ENCODE peak calls at places on chromosomes 2 and 18, in eight cellular contexts. S is neural progenitor cell; M is CD8-positive, alpha-beta T cell; T is fibroblast of pulmonary artery; U is skeletal muscle cell; R is GM12865; Y is heart left ventricle; K is right cardiac atrium. J is an unnamed sample.

GRCh38 chr2:147348886-147349285 is 495.9 kb upstream of the ACVR2A start:
- DNase-seq in U (no peak), T (no peak), R (no peak), S (no peak), K (no peak), Y (no peak), M (no peak), J (no peak)

GRCh38 chr2:237694423-237695194 is 67.2 kb downstream of the LRRFIP1 start:
- DNase-seq in U (no peak), S (no peak), R (peak), T (no peak), M (no peak), Y (peak), K (peak), J (no peak)

GRCh38 chr2:43047187-43047780 is 179.1 kb downstream of the ZFP36L2 start:
- DNase-seq in K (no peak), Y (no peak), R (no peak), T (no peak), M (no peak), S (no peak), U (no peak), J (no peak)

GRCh38 chr2:99488587-99488998 is 1.2 kb downstream of the REV1 start:
- DNase-seq in S (no peak), R (peak), K (no peak), U (no peak), T (peak), Y (no peak), M (no peak), J (peak)

GRCh38 chr2:218781691-218782528 is at the start of gene CYP27A1:
- DNase-seq in R (no peak), U (no peak), M (no peak), T (peak), K (peak), S (peak), Y (peak), J (peak)

GRCh38 chr2:209986405-209986804 is 16.0 kb upstream of the RPE start:
- DNase-seq in K (no peak), S (no peak), Y (no peak), R (no peak), M (no peak), T (no peak), U (no peak), J (no peak)

GRCh38 chr2:240397542-240397916 is 37.9 kb upstream of the GPC1 start:
- DNase-seq in Y (no peak), R (no peak), U (no peak), S (no peak), M (no peak), T (no peak), K (no peak), J (no peak)

GRCh38 chr2:196277002-196277401 is 105.6 kb upstream of the STK17B start:
- DNase-seq in S (no peak), T (peak), Y (no peak), M (no peak), R (peak), K (no peak), U (no peak), J (peak)

GRCh38 chr2:65299246-65299645 is 71.6 kb downstream of the ACTR2 start:
- DNase-seq in K (no peak), Y (no peak), S (no peak), T (no peak), M (no peak), U (peak), R (no peak), J (no peak)

GRCh38 chr2:1633936-1634587 is 110.3 kb downstream of the PXDN start:
- DNase-seq in K (no peak), M (no peak), S (no peak), T (no peak), Y (peak), R (no peak), U (no peak), J (no peak)

GRCh38 chr2:144166743-144167142 is 353.2 kb downstream of the ZEB2 start:
- DNase-seq in K (no peak), R (no peak), M (no peak), S (no peak), T (no peak), Y (no peak), U (no peak), J (no peak)

GRCh38 chr2:134232868-134233732 is 20.8 kb upstream of the MGAT5 start:
- DNase-seq in R (peak), U (no peak), K (no peak), S (no peak), Y (no peak), M (no peak), T (no peak), J (no peak)

GRCh38 chr2:38685116-38685735 is 19.3 kb downstream of the GALM start:
- DNase-seq in Y (no peak), T (peak), R (no peak), U (peak), K (no peak), M (no peak), S (no peak), J (no peak)

DNA sequence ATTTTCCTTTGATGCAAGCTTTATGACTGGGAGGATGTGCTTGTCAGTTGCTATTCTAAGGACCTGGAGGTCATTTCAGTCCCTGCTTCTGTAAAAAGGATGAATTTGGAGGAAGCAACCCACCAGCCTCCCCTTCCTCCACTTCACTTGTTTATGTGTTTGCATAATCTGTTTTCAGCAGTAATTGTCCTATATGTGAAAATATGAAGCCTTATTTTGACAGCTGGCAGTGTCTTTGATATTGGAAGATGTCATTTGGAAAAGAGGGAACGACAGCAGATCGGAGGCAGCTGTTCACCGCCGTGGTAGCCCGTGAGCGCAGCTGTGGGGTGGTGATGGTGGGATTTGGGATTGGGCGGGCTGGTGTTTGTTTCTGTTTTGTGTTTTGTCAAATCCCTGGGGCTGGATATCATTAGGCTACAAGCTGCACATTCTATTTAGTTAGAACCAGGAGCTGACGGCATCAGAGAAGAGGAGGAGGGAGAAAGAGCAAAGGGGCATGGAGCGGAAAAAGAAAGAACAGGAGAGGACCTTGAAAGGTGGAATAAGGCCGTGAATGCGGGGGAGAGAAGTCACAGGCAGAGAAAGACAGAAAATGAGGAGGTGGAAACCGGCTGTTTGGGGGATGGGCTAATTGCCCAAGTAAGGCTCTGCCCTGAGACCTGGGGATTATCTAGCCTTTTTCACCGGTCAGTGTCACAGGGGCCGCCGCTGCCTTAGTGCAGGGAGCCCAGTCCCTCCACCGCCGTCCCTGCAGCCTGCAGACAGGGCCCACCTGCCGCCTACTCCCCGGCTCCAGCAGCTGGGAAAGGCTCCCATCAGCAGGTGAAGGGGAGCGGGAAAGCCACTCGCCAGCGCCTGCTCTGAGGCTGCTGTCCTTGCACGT is 87.9 kb downstream of the ZCCHC2 start:
- DNase-seq in U (no peak), K (no peak), R (no peak), T (no peak), S (peak), Y (no peak), M (no peak), J (no peak)
- H3K4me3 ChIP-seq in U (peak), K (peak), R (no peak), T (peak), S (peak), Y (peak), M (no peak), J (no peak)

DNA sequence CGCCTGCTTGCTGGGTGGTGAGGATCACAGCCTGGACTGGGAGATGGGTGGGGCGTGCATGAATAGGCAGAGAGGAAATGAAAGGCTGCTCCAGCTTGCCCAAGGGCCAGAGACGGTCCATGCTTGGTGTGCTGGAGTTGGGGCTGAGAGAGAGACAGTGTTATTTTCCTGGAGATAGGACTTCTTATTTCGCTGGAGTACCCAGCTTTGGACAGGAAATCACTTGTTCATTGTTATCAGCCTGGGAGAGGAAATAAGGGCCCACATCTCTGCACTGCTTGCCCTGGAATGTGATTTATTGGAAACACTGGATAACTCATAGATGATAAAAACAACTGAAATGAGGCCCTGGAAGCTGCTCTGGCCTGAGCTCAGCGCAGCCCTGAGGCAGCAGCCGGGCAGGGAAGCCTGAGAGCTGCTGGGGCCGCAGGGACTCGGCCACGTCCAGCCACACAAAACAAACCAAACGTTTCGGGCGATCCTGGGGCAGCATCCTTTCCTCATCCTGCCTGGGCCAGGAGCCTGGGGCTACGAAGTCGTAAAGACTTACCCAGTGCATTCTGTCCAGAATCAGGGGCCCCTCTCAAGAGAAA is 250.8 kb downstream of the EIPR1 start:
- DNase-seq in Y (no peak), K (no peak), T (peak), R (no peak), U (no peak), S (no peak), M (no peak), J (peak)
- H3K4me3 ChIP-seq in Y (peak), K (no peak), T (no peak), R (no peak), U (no peak), S (no peak), M (no peak), J (no peak)

GRCh38 chr2:171521361-171522056 is 765 bp upstream of the CYBRD1 start:
- DNase-seq in K (no peak), S (no peak), R (no peak), U (no peak), T (peak), M (no peak), Y (no peak), J (peak)
- H3K4me3 ChIP-seq in K (peak), S (peak), R (peak), U (peak), T (peak), M (no peak), Y (peak), J (peak)

GRCh38 chr2:85324639-85325465 is 2.9 kb downstream of the TGOLN2 start:
- DNase-seq in Y (no peak), R (no peak), S (no peak), K (no peak), M (no peak), T (peak), U (no peak), J (peak)
- H3K4me3 ChIP-seq in Y (peak), R (peak), S (no peak), K (peak), M (peak), T (peak), U (peak), J (peak)

J was measured in endothelial cell of umbilical vein.